ENCODE peak calls at places on chromosomes 2 and 18, in eight cellular contexts. X is MM.1S, O is SK-N-SH, C is GM23338, L is HCT116, I is neural progenitor cell, A is hepatocyte, U is PC-3. Q is an unnamed sample.

GRCh38 chr2:229917793-229918192 is 4.0 kb downstream of the TRIP12 start:
- DNase-seq in X (no peak), C (no peak), L (no peak), U (no peak), O (no peak), A (no peak), I (no peak), Q (no peak)

GRCh38 chr2:105674859-105675541 is 69.7 kb upstream of the NCK2 start:
- DNase-seq in O (no peak), U (no peak), I (no peak), A (no peak), L (no peak), X (no peak), C (no peak), Q (no peak)

GRCh38 chr2:105689484-105689883 is 55.2 kb upstream of the NCK2 start:
- DNase-seq in U (no peak), C (no peak), A (no peak), O (no peak), L (no peak), I (no peak), X (no peak), Q (no peak)

GRCh38 chr18:79941473-79942119 is 9.9 kb downstream of the SLC66A2 start:
- DNase-seq in L (no peak), X (no peak), A (no peak), I (no peak), C (no peak), O (no peak), U (no peak), Q (no peak)

GRCh38 chr2:96859338-96859649 is 1.5 kb upstream of the ANKRD39 start:
- DNase-seq in X (no peak), U (no peak), A (no peak), C (no peak), O (no peak), L (no peak), I (no peak), Q (no peak)

GRCh38 chr18:4016391-4017049 is 438.6 kb downstream of the DLGAP1 start:
- DNase-seq in A (no peak), O (no peak), I (no peak), L (no peak), U (no peak), C (peak; percentile 28), X (no peak), Q (no peak)

GRCh38 chr2:86397989-86398388 is 43.2 kb upstream of the KDM3A start:
- DNase-seq in U (no peak), X (no peak), I (no peak), A (peak; percentile 6), C (no peak), L (no peak), O (peak; percentile 23), Q (peak; percentile 10)

GRCh38 chr2:197113221-197113831 is 186.8 kb upstream of the PGAP1 start:
- DNase-seq in C (peak; percentile 63), O (peak; percentile 37), L (peak; percentile 18), A (peak; percentile 42), I (peak; percentile 27), U (peak; percentile 61), X (peak; percentile 45), Q (peak; percentile 58)

GRCh38 chr2:24792542-24792873 is 683 bp downstream of the PTRHD1 start:
- DNase-seq in X (no peak), O (no peak), L (no peak), A (no peak), I (no peak), C (no peak), U (no peak), Q (no peak)

GRCh38 chr18:2971741-2972552 is 41.0 kb downstream of the LPIN2 start:
- DNase-seq in O (no peak), I (no peak), U (no peak), L (no peak), C (no peak), A (no peak), X (no peak), Q (peak; percentile 45)

GRCh38 chr2:61993422-61994024 is 88.0 kb downstream of the COMMD1 start:
- DNase-seq in I (peak; percentile 55), O (peak; percentile 57), X (peak; percentile 35), C (peak; percentile 61), A (peak; percentile 53), L (peak; percentile 38), U (peak; percentile 68), Q (peak; percentile 80)

GRCh38 chr2:47043142-47043890 is 111.8 kb downstream of the STPG4 start:
- DNase-seq in A (peak; percentile 69), I (no peak), L (peak; percentile 83), U (peak; percentile 98), X (no peak), C (peak; percentile 27), O (peak; percentile 82), Q (no peak)

GRCh38 chr2:113854970-113855740 is 34.7 kb upstream of the ACTR3 start:
- DNase-seq in C (no peak), X (no peak), A (no peak), O (no peak), I (no peak), L (no peak), U (no peak), Q (peak; percentile 72)

GRCh38 chr18:3799515-3799914 is 349.5 kb downstream of the TGIF1 start:
- DNase-seq in A (no peak), L (no peak), I (peak; percentile 53), X (no peak), U (no peak), O (no peak), C (peak; percentile 56), Q (no peak)

GRCh38 chr2:127084611-127085031 is 22.3 kb downstream of the BIN1 start:
- DNase-seq in X (no peak), I (no peak), C (no peak), O (no peak), U (no peak), L (no peak), A (peak; percentile 48), Q (no peak)

GRCh38 chr2:47452761-47453160 is 49.8 kb downstream of the MSH2 start:
- DNase-seq in L (no peak), A (no peak), O (no peak), X (no peak), C (no peak), U (no peak), I (no peak), Q (no peak)

GRCh38 chr2:133787207-133787606 is 218.9 kb upstream of the NCKAP5 start:
- DNase-seq in O (no peak), A (no peak), I (no peak), L (no peak), C (no peak), U (peak; percentile 48), X (no peak), Q (no peak)

GRCh38 chr2:176427549-176427948 is 158.3 kb downstream of the MTX2 start:
- DNase-seq in I (no peak), C (no peak), A (no peak), L (no peak), U (no peak), O (no peak), X (no peak), Q (no peak)

GRCh38 chr18:34767601-34768027 is 57.5 kb downstream of the DTNA start:
- DNase-seq in A (no peak), U (peak; percentile 72), L (no peak), I (no peak), C (no peak), X (no peak), O (no peak), Q (no peak)

DNA sequence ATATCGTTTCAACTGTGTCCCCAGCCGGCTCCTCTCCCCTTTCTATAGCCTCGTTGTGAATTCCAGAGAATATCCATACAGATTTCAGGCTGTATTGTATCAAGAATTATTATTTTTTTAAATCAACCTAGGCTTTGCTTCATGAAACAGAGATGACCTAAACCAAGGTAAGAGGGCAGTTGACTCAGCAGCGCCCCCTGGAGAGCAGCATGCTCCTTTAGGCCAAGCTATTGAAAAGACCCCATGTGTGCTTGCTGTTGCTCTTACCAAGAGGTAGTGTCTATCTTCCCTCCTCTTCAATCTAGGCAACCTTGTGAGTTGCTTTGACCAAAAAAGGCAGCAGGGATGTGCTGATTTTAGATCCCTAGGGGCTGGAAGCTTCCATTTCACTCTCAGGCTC is 426.7 kb upstream of the SMIM21 start:
- DNase-seq in A (no peak), X (peak; percentile 21), C (peak; percentile 71), O (no peak), U (peak; percentile 20), L (peak; percentile 26), I (peak; percentile 18), Q (peak; percentile 4)
- TF ChIP-seq CTCF in A (peak; percentile 25), X (peak; percentile 32), C (peak; percentile 89), O (peak; percentile 29), U (peak; percentile 64), L (peak; percentile 29), I (peak; percentile 59), Q (peak; percentile 72)

GRCh38 chr2:8676191-8676914 is 5.5 kb upstream of the ID2 start:
- DNase-seq in U (peak; percentile 53), L (no peak), O (peak; percentile 90), A (peak; percentile 85), X (no peak), I (peak; percentile 26), C (peak; percentile 63), Q (no peak)
- TF ChIP-seq EZH2phosphoT487 in U (no peak), L (no peak), O (no peak), A (no peak), X (no peak), I (no peak), C (peak; percentile 61), Q (no peak)

GRCh38 chr2:58067001-58067400 is 20.4 kb downstream of the VRK2 start:
- DNase-seq in C (no peak), A (no peak), I (no peak), U (no peak), O (no peak), X (no peak), L (no peak), Q (no peak)

GRCh38 chr2:58063641-58064040 is 17.0 kb downstream of the VRK2 start:
- DNase-seq in O (no peak), L (no peak), X (no peak), I (no peak), C (no peak), U (no peak), A (no peak), Q (no peak)

GRCh38 chr2:58065248-58065647 is 18.6 kb downstream of the VRK2 start:
- DNase-seq in U (no peak), O (no peak), L (no peak), X (no peak), A (no peak), I (no peak), C (no peak), Q (no peak)

GRCh38 chr2:58064136-58064535 is 17.5 kb downstream of the VRK2 start:
- DNase-seq in I (no peak), O (no peak), C (no peak), X (no peak), A (no peak), U (no peak), L (no peak), Q (no peak)
- H3K79me2 ChIP-seq in I (peaks cover 11% of the 10 kb centered on the region), O (no peaks in the 10 kb centered on the region), C (no peaks in the 10 kb centered on the region), X (peaks cover 3% of the 10 kb centered on the region), A (peaks cover 4% of the 10 kb centered on the region), U (peaks cover 15% of the 10 kb centered on the region), L (peaks cover 30% of the 10 kb centered on the region), Q (no peaks in the 10 kb centered on the region)

DNA sequence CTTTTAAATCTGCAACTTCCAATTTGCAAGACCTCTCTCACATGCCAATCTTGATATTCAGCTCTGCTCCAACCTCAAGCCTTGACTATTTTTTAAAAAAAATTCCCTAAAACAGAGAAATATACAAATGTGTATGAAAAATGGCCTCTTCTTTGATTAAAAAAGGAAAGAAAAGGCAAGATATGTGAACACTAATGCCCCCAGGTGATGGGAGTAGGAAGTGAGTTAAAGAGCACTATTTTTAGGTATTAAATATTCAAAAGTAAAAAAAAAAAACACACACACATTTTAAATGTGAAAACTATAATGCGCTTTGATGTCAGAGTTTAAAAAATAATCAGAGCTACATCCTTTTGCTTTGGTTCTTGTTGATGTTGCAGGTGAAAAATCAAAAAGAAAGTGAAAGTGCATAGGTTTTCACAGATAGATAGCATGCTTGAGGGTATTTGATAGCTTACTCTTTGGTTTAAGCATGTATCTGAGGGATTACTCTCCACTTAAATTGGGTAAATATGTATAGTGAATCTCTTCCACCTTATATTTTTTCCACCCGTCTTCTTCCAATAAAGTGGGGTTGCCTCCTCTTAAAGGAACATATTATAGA is 406.0 kb upstream of the POU3F3 start:
- DNase-seq in I (no peak), X (peak; percentile 43), U (no peak), A (no peak), C (peak; percentile 20), O (no peak), L (no peak), Q (peak; percentile 9)
- TF ChIP-seq CTCF in I (peak; percentile 41), X (peak; percentile 29), U (no peak), A (peak; percentile 43), C (peak; percentile 60), O (no peak), L (no peak), Q (peak; percentile 61)